ENCODE peak calls at places on chromosomes 2 and 18, in four cellular contexts. R is cardiac fibroblast; L is right lobe of liver; H is CD8-positive, alpha-beta memory T cell. G is an unnamed sample.

GRCh38 chr2:228329279-228329678 is 147.8 kb upstream of the SPHKAP start:
- DNase-seq in H (no peak), L (no peak), R (no peak), G (no peak)

GRCh38 chr18:67425724-67426123 is 90.8 kb downstream of the DSEL start:
- DNase-seq in H (no peak), L (no peak), R (peak; percentile 85), G (peak; percentile 69)

GRCh38 chr2:19219060-19219459 is 139.4 kb downstream of the OSR1 start:
- DNase-seq in R (no peak), L (no peak), H (no peak), G (no peak)

GRCh38 chr18:49625021-49625691 is 63.3 kb downstream of the LIPG start:
- DNase-seq in L (no peak), R (no peak), H (no peak), G (no peak)

GRCh38 chr2:179440642-179441251 is 176.1 kb upstream of the SESTD1 start:
- DNase-seq in L (no peak), R (peak; percentile 55), H (no peak), G (no peak)

GRCh38 chr2:43634604-43635306 is 2.3 kb upstream of the PLEKHH2 start:
- DNase-seq in L (no peak), H (no peak), R (peak; percentile 83), G (peak; percentile 90)

GRCh38 chr2:100230754-100231153 is 88.4 kb upstream of the AFF3 start:
- DNase-seq in H (no peak), L (no peak), R (no peak), G (no peak)

GRCh38 chr2:120869659-120870466 is 134.2 kb downstream of the GLI2 start:
- DNase-seq in H (no peak), R (no peak), L (peak; percentile 11), G (no peak)

GRCh38 chr2:230924470-230925341 is at the start of gene GPR55:
- DNase-seq in L (peak; percentile 46), R (no peak), H (peak; percentile 18), G (no peak)

GRCh38 chr18:52337286-52337685 is 2.7 kb upstream of the DCC start:
- DNase-seq in L (no peak), R (no peak), H (no peak), G (no peak)

GRCh38 chr2:210230518-210230917 is 5.3 kb upstream of the ACADL start:
- DNase-seq in L (peak; percentile 57), R (no peak), H (no peak), G (no peak)

GRCh38 chr2:231037202-231037730 is at the start of gene C2orf72:
- DNase-seq in H (no peak), R (no peak), L (no peak), G (no peak)

GRCh38 chr2:114368705-114369104 is 73.7 kb upstream of the DPP10 start:
- DNase-seq in R (no peak), H (no peak), L (no peak), G (no peak)

GRCh38 chr2:212686285-212686895 is 147.8 kb upstream of the ERBB4 start:
- DNase-seq in R (peak; percentile 80), L (peak; percentile 46), H (peak; percentile 46), G (peak; percentile 5)

GRCh38 chr2:206392118-206392517 is 51.2 kb upstream of the ADAM23 start:
- DNase-seq in L (no peak), R (peak; percentile 65), H (no peak), G (no peak)

GRCh38 chr2:25164526-25164925 is 3.9 kb downstream of the POMC start:
- DNase-seq in R (no peak), L (no peak), H (no peak), G (no peak)

GRCh38 chr18:78407456-78407823 is 572.2 kb upstream of the SALL3 start:
- DNase-seq in H (no peak), L (no peak), R (no peak), G (no peak)

GRCh38 chr18:24300703-24301102 is 96.9 kb downstream of the OSBPL1A start:
- DNase-seq in R (no peak), H (no peak), L (no peak), G (no peak)

GRCh38 chr2:54704688-54705605 is 18.5 kb upstream of the EML6 start:
- DNase-seq in R (peak; percentile 83), H (no peak), L (no peak), G (no peak)

GRCh38 chr2:229910832-229911412 is 10.9 kb downstream of the TRIP12 start:
- DNase-seq in H (no peak), L (no peak), R (peak; percentile 38), G (no peak)

GRCh38 chr2:67304300-67304890 is 92.7 kb upstream of the ETAA1 start:
- DNase-seq in L (no peak), H (no peak), R (no peak), G (no peak)

GRCh38 chr18:5510109-5510846 is 33.5 kb downstream of the EPB41L3 start:
- DNase-seq in L (no peak), R (no peak), H (no peak), G (no peak)

GRCh38 chr18:77635441-77635840 is 385.8 kb downstream of the GALR1 start:
- DNase-seq in L (no peak), H (no peak), R (peak; percentile 65), G (no peak)

GRCh38 chr2:67289921-67290371 is 107.2 kb upstream of the ETAA1 start:
- DNase-seq in H (no peak), R (peak; percentile 31), L (no peak), G (peak; percentile 72)

GRCh38 chr2:143740431-143740830 is 611.2 kb downstream of the ARHGAP15 start:
- DNase-seq in R (no peak), L (no peak), H (no peak), G (no peak)

GRCh38 chr18:45782662-45783061 is 42.8 kb upstream of the SIGLEC15 start:
- DNase-seq in R (no peak), H (no peak), L (no peak), G (no peak)

GRCh38 chr2:10452334-10452733 is 4.2 kb upstream of the ODC1 start:
- DNase-seq in H (no peak), L (peak; percentile 88), R (peak; percentile 76), G (peak; percentile 33)

GRCh38 chr2:72954376-72955187 is 37.3 kb downstream of the EMX1 start:
- DNase-seq in R (no peak), H (no peak), L (no peak), G (no peak)
- H3K4me3 ChIP-seq in R (no peak overlapping the region), H (peak overlapping the region; percentile 53), L (no peak overlapping the region), G (no peak overlapping the region)

GRCh38 chr2:133241231-133241575 is 327.1 kb downstream of the NCKAP5 start:
- DNase-seq in H (no peak), L (no peak), R (peak; percentile 3), G (peak; percentile 47)
- H3K4me3 ChIP-seq in H (no peak overlapping the region), L (peak overlapping the region; percentile 4), R (peak overlapping the region; percentile 12), G (peak overlapping the region; percentile 40)

GRCh38 chr18:55546873-55547704 is 40.9 kb downstream of the TCF4 start:
- DNase-seq in H (no peak), L (no peak), R (peak; percentile 67), G (peak; percentile 38)
- H3K4me3 ChIP-seq in H (no peak overlapping the region), L (no peak overlapping the region), R (peak overlapping the region; percentile 37), G (peak overlapping the region; percentile 41)

DNA sequence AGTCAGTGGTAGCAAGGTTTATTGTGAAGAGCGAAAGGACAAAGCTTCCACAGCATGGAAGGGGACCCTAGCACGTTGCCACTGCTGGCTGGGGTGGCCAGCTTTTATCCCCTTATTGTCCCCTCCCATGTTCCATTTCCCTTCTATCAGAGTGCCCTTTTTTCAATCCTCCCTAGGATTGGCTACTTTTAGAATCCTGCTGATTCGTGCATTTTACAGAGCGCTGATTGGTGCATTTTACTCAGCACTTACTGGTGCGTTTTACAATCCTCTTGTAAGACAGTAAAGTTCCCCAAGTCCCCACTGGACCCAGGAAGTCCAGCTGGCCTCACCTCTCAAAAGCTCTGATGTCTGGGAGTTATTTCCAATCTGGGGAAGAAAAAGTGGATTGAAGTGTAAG is 90.1 kb downstream of the CD8B2 start:
- DNase-seq in R (no peak), H (no peak), L (no peak), G (no peak)
- H3K4me3 ChIP-seq in R (no peak overlapping the region), H (no peak overlapping the region), L (no peak overlapping the region), G (no peak overlapping the region)

DNA sequence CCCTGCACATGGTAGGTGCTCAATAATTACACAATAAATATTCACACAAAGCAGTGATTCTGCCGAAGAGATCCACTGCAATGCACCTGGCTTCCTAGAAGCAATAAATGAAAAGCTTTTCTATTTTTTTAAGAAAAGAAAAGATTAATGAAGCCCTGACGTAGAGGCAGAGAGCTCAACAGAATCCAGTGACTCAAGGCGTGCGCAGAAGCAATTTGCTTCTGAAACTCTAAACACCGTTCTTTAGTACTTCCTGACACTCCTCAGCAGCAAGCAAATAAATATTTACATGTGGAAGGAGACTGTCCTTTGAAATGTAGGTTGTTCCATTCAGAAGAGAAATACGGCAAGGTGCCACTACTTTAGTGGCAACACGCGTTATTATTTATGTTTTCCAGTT is 126.1 kb upstream of the ZNF516 start:
- DNase-seq in L (no peak), R (no peak), H (no peak), G (no peak)
- H3K4me3 ChIP-seq in L (peak overlapping the region; percentile 27), R (peak overlapping the region; percentile 15), H (no peak overlapping the region), G (no peak overlapping the region)

DNA sequence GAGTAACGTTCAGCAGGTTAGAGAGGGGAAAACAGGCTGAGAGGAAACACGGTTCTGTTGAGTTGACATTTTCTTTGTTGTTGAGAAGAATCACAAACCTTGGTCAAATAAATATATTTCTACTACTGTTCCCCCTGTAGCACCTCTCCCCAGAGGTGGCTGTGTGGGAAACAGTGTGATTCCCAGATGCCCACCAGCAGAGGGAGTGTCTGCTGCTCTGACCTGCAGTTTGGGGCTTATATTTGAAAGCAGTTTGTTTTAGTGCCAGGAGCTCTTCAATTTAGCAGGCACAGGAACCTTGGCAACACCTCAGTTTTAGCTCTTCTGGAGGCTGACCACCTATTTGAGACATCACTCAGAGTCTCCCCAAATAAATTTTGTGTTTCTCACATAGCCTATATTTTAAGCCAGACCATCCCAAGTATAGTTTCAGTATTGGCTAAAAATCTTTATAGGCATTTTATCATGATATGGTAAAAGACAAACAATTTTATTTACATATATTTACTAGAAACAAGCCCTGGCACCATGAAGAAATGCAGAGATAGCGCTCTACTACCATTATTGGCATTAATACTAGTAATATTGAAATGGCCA is 75.7 kb downstream of the PIK3C3 start:
- DNase-seq in L (no peak), H (no peak), R (peak; percentile 31), G (no peak)
- H3K4me3 ChIP-seq in L (no peak overlapping the region), H (no peak overlapping the region), R (no peak overlapping the region), G (no peak overlapping the region)

GRCh38 chr2:173496746-173497145 is 142.1 kb downstream of the CDCA7 start:
- DNase-seq in R (no peak), H (no peak), L (no peak), G (peak; percentile 19)
- H3K4me3 ChIP-seq in R (no peak overlapping the region), H (no peak overlapping the region), L (no peak overlapping the region), G (peak overlapping the region; percentile 33)

GRCh38 chr18:47262397-47263196 is 11.1 kb upstream of the SKOR2 start:
- DNase-seq in R (no peak), H (no peak), L (no peak), G (no peak)
- H3K4me3 ChIP-seq in R (no peak overlapping the region), H (no peak overlapping the region), L (no peak overlapping the region), G (peak overlapping the region; percentile 66)

GRCh38 chr2:219293736-219294201 is 14.6 kb downstream of the DNAJB2 start:
- DNase-seq in L (no peak), H (no peak), R (no peak), G (no peak)
- H3K4me3 ChIP-seq in L (no peak overlapping the region), H (no peak overlapping the region), R (no peak overlapping the region), G (no peak overlapping the region)

DNA sequence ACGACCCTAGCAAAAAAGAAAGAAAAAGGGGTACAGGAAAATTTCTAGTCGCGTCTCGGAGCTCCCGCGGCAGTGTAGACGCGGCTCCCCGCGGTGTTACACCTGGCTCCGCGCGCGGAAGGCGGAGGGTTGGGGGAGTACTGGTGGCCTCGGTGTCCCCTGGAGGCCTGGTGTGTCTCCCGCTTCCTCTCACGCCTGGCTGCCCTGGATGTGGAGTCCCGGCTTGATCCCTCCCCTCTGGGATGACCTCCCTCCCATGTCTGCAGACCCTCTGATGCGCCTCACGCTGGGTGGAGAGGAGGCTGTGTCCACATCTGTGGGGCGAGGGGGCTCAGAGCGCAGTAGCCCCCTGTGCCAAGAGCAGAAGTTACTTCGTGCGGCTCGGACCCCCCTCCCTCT is 1.2 kb downstream of the KIF5C start:
- DNase-seq in H (no peak), R (no peak), L (no peak), G (no peak)
- H3K4me3 ChIP-seq in H (peak overlapping the region; percentile 55), R (no peak overlapping the region), L (no peak overlapping the region), G (no peak overlapping the region)

G was measured in AG04449.